ENCODE peak calls at places on chromosome 9, in five cellular contexts. I is HTR-8/SVneo; F is stimulated activated CD4-positive, alpha-beta T cell treated with anti-CD3 and anti-CD28 coated beads, Interleukin-1b, Interleukin-23, amount 100 ng/mL, for 24 hours; P is activated naive CD4-positive, alpha-beta T cell treated with anti-CD3 and anti-CD28 coated beads, Interleukin-2, amount 50 U/mL, for 16 hours; D is naive B cell. X is an unnamed sample.

GRCh38 chr9:92378825-92379535 is 25.4 kb downstream of the OGN start:
- DNase-seq in I (no peak), F (no peak), P (no peak), D (no peak), X (peak)

GRCh38 chr9:124716795-124717194 is 54.3 kb downstream of the NR6A1 start:
- DNase-seq in I (no peak), F (no peak), P (no peak), D (no peak), X (no peak)

GRCh38 chr9:25602366-25603044 is 75.7 kb downstream of the TUSC1 start:
- DNase-seq in I (no peak), F (no peak), P (no peak), D (no peak), X (peak)

GRCh38 chr9:96040591-96041461 is 165.3 kb downstream of the ERCC6L2 start:
- DNase-seq in I (no peak), F (no peak), P (no peak), D (no peak), X (peak)

GRCh38 chr9:4277531-4277991 is 22.3 kb downstream of the GLIS3 start:
- DNase-seq in I (no peak), F (no peak), P (no peak), D (no peak), X (no peak)

GRCh38 chr9:131254107-131254491 is 22.2 kb downstream of the FAM78A start:
- DNase-seq in I (no peak), F (no peak), P (no peak), D (no peak), X (peak)

GRCh38 chr9:13787234-13787833 is 507.8 kb upstream of the MPDZ start:
- DNase-seq in I (no peak), F (no peak), P (no peak), D (no peak), X (no peak)

GRCh38 chr9:108618906-108619550 is 236.8 kb downstream of the ACTL7B start:
- DNase-seq in I (no peak), F (no peak), P (no peak), D (no peak), X (no peak)

GRCh38 chr9:94081864-94082468 is 2.3 kb upstream of the PTPDC1 start:
- DNase-seq in I (no peak), F (no peak), P (no peak), D (no peak), X (no peak)

GRCh38 chr9:136644593-136645342 is 17.9 kb upstream of the EGFL7 start:
- DNase-seq in I (no peak), F (peak), P (peak), D (peak), X (peak)

GRCh38 chr9:125447202-125447802 is 185.7 kb downstream of the GAPVD1 start:
- DNase-seq in I (no peak), F (no peak), P (no peak), D (no peak), X (no peak)

GRCh38 chr9:13567833-13568232 is 288.3 kb upstream of the MPDZ start:
- DNase-seq in I (no peak), F (no peak), P (no peak), D (no peak), X (no peak)

GRCh38 chr9:129052592-129052991 is 16.2 kb downstream of the MIGA2 start:
- DNase-seq in I (no peak), F (no peak), P (no peak), D (no peak), X (no peak)

GRCh38 chr9:2524601-2525000 is 97.0 kb upstream of the VLDLR start:
- DNase-seq in I (no peak), F (no peak), P (no peak), D (no peak), X (no peak)

GRCh38 chr9:108056805-108057386 is 567.3 kb upstream of the KLF4 start:
- DNase-seq in I (peak), F (no peak), P (no peak), D (no peak), X (no peak)

X was measured in ELF-1.